ENCODE peak calls at places on chromosome 15, in four cellular contexts. One of them, this sample, is unnamed.

GRCh38 chr15:86267892-86268291 is 188.2 kb downstream of the AGBL1 start:
- DNase-seq in HT1080: peak; percentile 90
- DNase-seq in esophagus squamous epithelium: no peak
- DNase-seq in cardiac fibroblast: peak; percentile 18
- DNase-seq in this sample: no peak

GRCh38 chr15:73321496-73322344 is 47.0 kb downstream of the HCN4 start:
- DNase-seq in cardiac fibroblast: no peak
- DNase-seq in HT1080: no peak
- DNase-seq in esophagus squamous epithelium: no peak
- DNase-seq in this sample: no peak

GRCh38 chr15:61228025-61228901 is 839 bp downstream of the RORA start:
- DNase-seq in HT1080: peak; percentile 21
- DNase-seq in cardiac fibroblast: peak; percentile 40
- DNase-seq in esophagus squamous epithelium: no peak
- DNase-seq in this sample: no peak

GRCh38 chr15:68497206-68497910 is 65.4 kb upstream of the ITGA11 start:
- DNase-seq in cardiac fibroblast: no peak
- DNase-seq in esophagus squamous epithelium: no peak
- DNase-seq in HT1080: no peak
- DNase-seq in this sample: no peak

GRCh38 chr15:25175033-25175788 is 220.4 kb downstream of the SNRPN start:
- DNase-seq in cardiac fibroblast: no peak
- DNase-seq in HT1080: no peak
- DNase-seq in esophagus squamous epithelium: no peak
- DNase-seq in this sample: no peak

GRCh38 chr15:64004059-64004458 is 42.2 kb downstream of the DAPK2 start:
- DNase-seq in esophagus squamous epithelium: no peak
- DNase-seq in cardiac fibroblast: no peak
- DNase-seq in HT1080: no peak
- DNase-seq in this sample: no peak

GRCh38 chr15:95051881-95052280 is 820.5 kb downstream of the MCTP2 start:
- DNase-seq in esophagus squamous epithelium: no peak
- DNase-seq in cardiac fibroblast: no peak
- DNase-seq in HT1080: peak; percentile 57
- DNase-seq in this sample: no peak

GRCh38 chr15:51878446-51879386 is 49.3 kb downstream of the TMOD3 start:
- DNase-seq in cardiac fibroblast: peak; percentile 89
- DNase-seq in esophagus squamous epithelium: no peak
- DNase-seq in HT1080: peak; percentile 36
- DNase-seq in this sample: no peak